ENCODE peak calls at places on chromosomes 13 and 19, in five cellular contexts. X is HAP-1; Z is CD4-positive, alpha-beta T cell; K is islet precursor cell; C is left ventricle myocardium superior. T is an unnamed sample.

GRCh38 chr13:20869540-20869939 is 33.0 kb downstream of the XPO4 start:
- DNase-seq in X (no peak), C (no peak), K (no peak), Z (no peak), T (no peak)

GRCh38 chr19:55441692-55442321 is 1.3 kb downstream of the SHISA7 start:
- DNase-seq in X (no peak), C (no peak), K (no peak), Z (no peak), T (no peak)

GRCh38 chr19:1247747-1248453 is 483 bp upstream of the MIDN start:
- DNase-seq in C (peak), K (no peak), Z (peak), X (no peak), T (no peak)

GRCh38 chr19:9148687-9149086 is 8.5 kb downstream of the ZNF317 start:
- DNase-seq in X (no peak), C (no peak), K (no peak), Z (no peak), T (no peak)

GRCh38 chr13:51927129-51927528 is 65.4 kb downstream of the CCDC70 start:
- DNase-seq in K (peak), X (no peak), C (no peak), Z (no peak), T (no peak)

GRCh38 chr19:4536798-4537197 is 1.8 kb upstream of the PLIN5 start:
- DNase-seq in Z (no peak), X (no peak), K (no peak), C (no peak), T (no peak)

GRCh38 chr13:31267126-31267784 is 67.5 kb downstream of the B3GLCT start:
- DNase-seq in Z (no peak), K (no peak), C (no peak), X (no peak), T (no peak)

GRCh38 chr13:41019027-41019487 is at the start of gene ELF1:
- DNase-seq in K (peak), X (no peak), C (no peak), Z (peak), T (peak)

GRCh38 chr13:33099860-33100259 is 83.6 kb downstream of the KL start:
- DNase-seq in X (no peak), Z (no peak), C (no peak), K (no peak), T (no peak)

GRCh38 chr19:39780894-39781293 is 2.2 kb downstream of the LEUTX start:
- DNase-seq in K (no peak), X (no peak), C (no peak), Z (no peak), T (no peak)

GRCh38 chr19:35525873-35526272 is 2.2 kb downstream of the SBSN start:
- DNase-seq in X (no peak), C (no peak), Z (no peak), K (no peak), T (no peak)

GRCh38 chr19:40542197-40542859 is 34.3 kb upstream of the SHKBP1 start:
- DNase-seq in Z (no peak), K (no peak), C (peak), X (no peak), T (no peak)

GRCh38 chr19:12774588-12775555 is at the start of gene HOOK2:
- DNase-seq in C (no peak), Z (peak), X (peak), K (peak), T (no peak)

GRCh38 chr13:88895261-88895941 is 1224.2 kb downstream of the SLITRK5 start:
- DNase-seq in Z (no peak), K (peak), C (no peak), X (no peak), T (no peak)

T was measured in HEK293T.